ENCODE peak calls at places on chromosome 10, in eight cellular contexts. D, Q, I, B, H, K, S and U are unnamed samples.

GRCh38 chr10:116704926-116705325 is 37.4 kb downstream of the HSPA12A start:
- DNase-seq in H (no peak), K (no peak), I (no peak), B (peak; percentile 46), D (peak; percentile 74), S (no peak), Q (no peak), U (no peak)

GRCh38 chr10:3398825-3399646 is 226.5 kb upstream of the PITRM1 start:
- DNase-seq in I (peak; percentile 57), B (no peak), D (no peak), K (no peak), H (no peak), S (peak; percentile 40), Q (no peak), U (no peak)

GRCh38 chr10:98967601-98968000 is 268.1 kb downstream of the HPSE2 start:
- DNase-seq in S (no peak), K (peak; percentile 46), B (no peak), D (no peak), H (no peak), Q (no peak), I (no peak), U (no peak)

GRCh38 chr10:15879058-15879457 is 18.8 kb upstream of the MINDY3 start:
- DNase-seq in H (peak; percentile 47), S (peak; percentile 47), D (peak; percentile 18), K (peak; percentile 40), Q (peak; percentile 37), B (no peak), I (no peak), U (peak; percentile 33)

GRCh38 chr10:92688927-92689662 is 660 bp upstream of the HHEX start:
- DNase-seq in D (no peak), H (no peak), Q (no peak), S (peak; percentile 38), K (peak; percentile 31), I (peak; percentile 34), B (no peak), U (no peak)

GRCh38 chr10:6138456-6138855 is 49.6 kb downstream of the RBM17 start:
- DNase-seq in I (no peak), S (no peak), D (no peak), B (no peak), H (no peak), Q (no peak), K (no peak), U (no peak)

GRCh38 chr10:6990891-6991290 is 410.8 kb upstream of the PRKCQ start:
- DNase-seq in S (no peak), I (no peak), K (no peak), H (no peak), B (no peak), D (no peak), Q (no peak), U (no peak)

GRCh38 chr10:49287689-49288340 is 11.2 kb upstream of the C10orf71 start:
- DNase-seq in H (no peak), Q (no peak), S (no peak), K (no peak), I (no peak), B (no peak), D (no peak), U (no peak)

GRCh38 chr10:110535958-110536891 is 31.3 kb upstream of the SMC3 start:
- DNase-seq in S (peak; percentile 99), Q (peak; percentile 61), K (peak; percentile 92), B (no peak), H (peak; percentile 44), I (peak; percentile 40), D (no peak), U (peak; percentile 63)